ENCODE peak calls at places on chromosomes 2 and 18, in five cellular contexts. G, K, Q, Y and W are unnamed samples.

GRCh38 chr2:84856785-84857184 is 24.1 kb downstream of the TRABD2A start:
- DNase-seq in G (no peak), K (no peak), Q (no peak), Y (no peak), W (no peak)

GRCh38 chr2:28408764-28409599 is 16.3 kb downstream of the FOSL2 start:
- DNase-seq in G (peak), K (no peak), Q (no peak), Y (no peak), W (no peak)

GRCh38 chr2:208179028-208179609 is 10.7 kb downstream of the C2orf80 start:
- DNase-seq in G (no peak), K (no peak), Q (no peak), Y (no peak), W (no peak)

GRCh38 chr2:239222346-239223028 is 178.3 kb downstream of the HDAC4 start:
- DNase-seq in G (no peak), K (no peak), Q (no peak), Y (no peak), W (no peak)

GRCh38 chr2:97751752-97752151 is 38.4 kb downstream of the ZAP70 start:
- DNase-seq in G (no peak), K (no peak), Q (no peak), Y (no peak), W (no peak)

GRCh38 chr2:74528600-74529356 is 728 bp downstream of the AUP1 start:
- DNase-seq in G (no peak), K (no peak), Q (no peak), Y (peak), W (no peak)

GRCh38 chr2:42408009-42408408 is 47.0 kb upstream of the COX7A2L start:
- DNase-seq in G (no peak), K (no peak), Q (no peak), Y (no peak), W (no peak)

GRCh38 chr2:235168174-235168979 is 216.6 kb downstream of the SH3BP4 start:
- DNase-seq in G (no peak), K (no peak), Q (no peak), Y (no peak), W (no peak)

GRCh38 chr2:200618590-200619021 is 32.8 kb downstream of the AOX1 start:
- DNase-seq in G (no peak), K (peak), Q (no peak), Y (no peak), W (peak)

GRCh38 chr18:25247725-25248124 is 104.2 kb downstream of the ZNF521 start:
- DNase-seq in G (no peak), K (no peak), Q (no peak), Y (no peak), W (no peak)
- TF ChIP-seq JUND in G (no peak), K (peak), Q (no peak), Y (no peak), W (no peak)

GRCh38 chr18:44748582-44748981 is 67.9 kb downstream of the SETBP1 start:
- DNase-seq in G (no peak), K (no peak), Q (no peak), Y (no peak), W (no peak)

GRCh38 chr18:44758821-44759624 is 78.3 kb downstream of the SETBP1 start:
- DNase-seq in G (no peak), K (no peak), Q (peak), Y (no peak), W (no peak)

GRCh38 chr18:44759925-44760342 is 79.2 kb downstream of the SETBP1 start:
- DNase-seq in G (no peak), K (no peak), Q (peak), Y (no peak), W (no peak)

GRCh38 chr18:44750774-44751173 is 70.1 kb downstream of the SETBP1 start:
- DNase-seq in G (no peak), K (no peak), Q (no peak), Y (no peak), W (no peak)

GRCh38 chr18:44754567-44754966 is 73.9 kb downstream of the SETBP1 start:
- DNase-seq in G (no peak), K (no peak), Q (no peak), Y (no peak), W (no peak)
- TF ChIP-seq JUND in G (no peak), K (no peak), Q (no peak), Y (no peak), W (no peak)

GRCh38 chr2:160085662-160086061 is 23.2 kb upstream of the PLA2R1 start:
- DNase-seq in G (no peak), K (no peak), Q (no peak), Y (peak), W (no peak)
- TF ChIP-seq JUND in G (no peak), K (no peak), Q (no peak), Y (no peak), W (no peak)

DNA sequence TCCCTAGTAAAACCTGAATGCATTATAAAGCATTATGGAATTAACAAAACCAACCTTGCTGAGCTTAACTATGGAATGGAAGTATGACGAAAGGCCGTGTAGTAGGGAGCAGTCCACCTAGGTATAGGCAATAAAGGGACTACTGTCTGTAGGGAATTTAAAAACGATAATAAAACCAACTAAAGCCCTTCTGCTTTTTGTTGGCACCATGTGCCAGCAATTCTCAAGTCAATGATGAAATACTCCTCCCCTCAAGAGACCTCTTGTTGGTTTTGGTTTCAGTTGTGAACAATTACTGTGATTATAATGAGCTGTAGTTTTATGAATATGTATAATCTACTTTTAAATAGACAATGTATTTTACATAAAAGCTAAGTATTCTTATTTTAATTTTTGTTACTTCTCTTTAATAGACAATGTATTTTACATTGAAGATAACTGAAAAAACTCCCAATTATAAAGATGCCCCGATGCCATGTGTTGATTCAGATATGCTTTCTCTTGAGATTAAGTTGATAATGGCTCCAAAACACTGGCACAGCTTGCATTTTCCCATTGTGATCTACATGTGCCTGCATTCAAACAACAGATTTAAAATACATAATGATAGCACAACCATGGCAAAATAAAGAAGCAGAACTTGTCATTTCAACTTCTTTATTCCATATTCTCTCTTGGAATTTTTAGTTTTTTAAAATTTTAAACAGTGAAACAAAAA is 55.5 kb upstream of the ZDBF2 start:
- DNase-seq in G (no peak), K (no peak), Q (no peak), Y (no peak), W (no peak)
- TF ChIP-seq JUND in G (no peak), K (no peak), Q (no peak), Y (no peak), W (no peak)